ENCODE peak calls at places on chromosomes 6 and 20, in four cellular contexts. S, A, G and D are unnamed samples.

GRCh38 chr6:26183581-26184408 is 96.6 kb downstream of the HFE start:
- DNase-seq in S (no peak), G (no peak), A (peak; percentile 27), D (peak; percentile 72)

GRCh38 chr6:15147827-15148226 is 98.0 kb upstream of the JARID2 start:
- DNase-seq in S (peak; percentile 64), A (no peak), G (no peak), D (no peak)

GRCh38 chr20:45727044-45727443 is 4.9 kb downstream of the SPINT4 start:
- DNase-seq in S (no peak), A (no peak), G (no peak), D (no peak)

GRCh38 chr6:159692303-159693127 is 526 bp downstream of the SOD2 start:
- DNase-seq in G (peak; percentile 49), A (no peak), S (peak; percentile 55), D (peak; percentile 37)

GRCh38 chr6:74534485-74535211 is 671.2 kb downstream of the COL12A1 start:
- DNase-seq in S (no peak), G (no peak), A (no peak), D (no peak)

GRCh38 chr6:100460650-100461204 is 4.0 kb downstream of the SIM1 start:
- DNase-seq in A (no peak), G (no peak), S (peak; percentile 43), D (no peak)

GRCh38 chr20:53513168-53513488 is 80.5 kb downstream of the ZNF217 start:
- DNase-seq in G (no peak), A (no peak), S (no peak), D (no peak)

GRCh38 chr20:36246410-36246809 is 10.1 kb downstream of the AAR2 start:
- DNase-seq in A (no peak), G (no peak), S (no peak), D (no peak)

GRCh38 chr6:105985098-105985815 is 100.9 kb upstream of the PRDM1 start:
- DNase-seq in A (no peak), S (no peak), G (no peak), D (no peak)

GRCh38 chr6:85581572-85581971 is 12.1 kb downstream of the SNX14 start:
- DNase-seq in G (no peak), A (no peak), S (no peak), D (no peak)

GRCh38 chr6:41967312-41968287 is 26.0 kb upstream of the CCND3 start:
- DNase-seq in S (no peak), A (no peak), G (peak; percentile 49), D (peak; percentile 50)

GRCh38 chr20:44714701-44715494 is at the start of gene CCN5:
- DNase-seq in S (no peak), G (peak; percentile 95), A (no peak), D (peak; percentile 81)

GRCh38 chr6:137264308-137265075 is 45.3 kb upstream of the IFNGR1 start:
- DNase-seq in A (no peak), S (peak; percentile 62), G (no peak), D (no peak)

GRCh38 chr20:14407336-14407735 is 69.9 kb upstream of the FLRT3 start:
- DNase-seq in A (no peak), S (no peak), G (no peak), D (no peak)

GRCh38 chr20:2402271-2402980 is 21.7 kb downstream of the TGM6 start:
- DNase-seq in S (peak; percentile 16), A (peak; percentile 30), G (peak; percentile 69), D (peak; percentile 51)

GRCh38 chr6:99711925-99712324 is 105.3 kb downstream of the PRDM13 start:
- DNase-seq in G (no peak), S (no peak), A (no peak), D (no peak)

GRCh38 chr6:110683236-110683635 is 132.0 kb downstream of the CDK19 start:
- DNase-seq in A (no peak), S (no peak), G (no peak), D (no peak)

GRCh38 chr6:147949981-147950622 is 392.5 kb upstream of the SASH1 start:
- DNase-seq in G (no peak), S (no peak), A (no peak), D (no peak)

GRCh38 chr6:48057611-48058010 is 53.4 kb downstream of the PTCHD4 start:
- DNase-seq in G (no peak), A (no peak), S (no peak), D (no peak)

GRCh38 chr6:16802071-16802470 is 40.8 kb upstream of the ATXN1 start:
- DNase-seq in S (no peak), G (no peak), A (no peak), D (no peak)

GRCh38 chr20:63534427-63534830 is 2.7 kb downstream of the PTK6 start:
- DNase-seq in A (no peak), G (peak; percentile 61), S (no peak), D (no peak)

GRCh38 chr6:44007818-44008660 is 119.2 kb downstream of the MRPL14 start:
- DNase-seq in A (no peak), S (no peak), G (no peak), D (no peak)

GRCh38 chr20:4748847-4749246 is 27.1 kb downstream of the PRND start:
- DNase-seq in G (no peak), S (no peak), A (no peak), D (no peak)

GRCh38 chr6:125363360-125364121 is 61.8 kb upstream of the HDDC2 start:
- DNase-seq in G (peak; percentile 14), A (no peak), S (peak; percentile 86), D (peak; percentile 64)

GRCh38 chr6:157627195-157627966 is 195.7 kb upstream of the SNX9 start:
- DNase-seq in S (no peak), A (no peak), G (no peak), D (no peak)

GRCh38 chr6:168099201-168100010 is 20.4 kb upstream of the FRMD1 start:
- DNase-seq in S (no peak), A (no peak), G (no peak), D (no peak)

GRCh38 chr20:62162765-62163484 is 19.4 kb downstream of the SS18L1 start:
- DNase-seq in G (no peak), S (no peak), A (no peak), D (no peak)

GRCh38 chr6:155085582-155086253 is 90.6 kb downstream of the TIAM2 start:
- DNase-seq in G (peak; percentile 65), A (no peak), S (no peak), D (peak; percentile 91)